ENCODE peak calls at places on chromosomes 1 and 21, in five cellular contexts. B, D, P, T and K are unnamed samples.

GRCh38 chr1:208238710-208239517 is 5.3 kb downstream of the PLXNA2 start:
- DNase-seq in B (peak; percentile 51), D (peak; percentile 80), P (peak; percentile 7), T (peak; percentile 57), K (peak; percentile 52)

GRCh38 chr1:116966791-116967190 is 34.8 kb upstream of the CD101 start:
- DNase-seq in B (no peak), D (no peak), P (no peak), T (no peak), K (no peak)

GRCh38 chr1:164651378-164651951 is 92.5 kb downstream of the PBX1 start:
- DNase-seq in B (no peak), D (peak; percentile 46), P (peak; percentile 19), T (peak; percentile 25), K (peak; percentile 60)

GRCh38 chr1:157170677-157171515 is 32.7 kb upstream of the ETV3 start:
- DNase-seq in B (peak; percentile 75), D (peak; percentile 42), P (peak; percentile 64), T (no peak), K (peak; percentile 86)

GRCh38 chr1:69540052-69540451 is 27.7 kb upstream of the LRRC7 start:
- DNase-seq in B (no peak), D (no peak), P (no peak), T (no peak), K (no peak)

GRCh38 chr1:63878914-63879313 is 105.1 kb downstream of the ROR1 start:
- DNase-seq in B (no peak), D (peak; percentile 77), P (no peak), T (peak; percentile 83), K (no peak)

GRCh38 chr1:181479137-181479745 is 4.1 kb upstream of the CACNA1E start:
- DNase-seq in B (peak; percentile 83), D (peak; percentile 76), P (peak; percentile 59), T (peak; percentile 71), K (peak; percentile 59)

GRCh38 chr1:30916296-30916695 is 7.7 kb upstream of the SDC3 start:
- DNase-seq in B (no peak), D (no peak), P (no peak), T (no peak), K (no peak)

GRCh38 chr1:175873290-175873689 is 129.9 kb upstream of the TNR start:
- DNase-seq in B (no peak), D (no peak), P (no peak), T (no peak), K (no peak)

GRCh38 chr1:56200446-56200845 is 378.9 kb downstream of the PLPP3 start:
- DNase-seq in B (peak; percentile 16), D (peak; percentile 84), P (no peak), T (peak; percentile 46), K (no peak)

GRCh38 chr1:230548357-230548756 is 93.9 kb upstream of the COG2 start:
- DNase-seq in B (no peak), D (no peak), P (no peak), T (no peak), K (no peak)

GRCh38 chr1:37482004-37482785 is 7.8 kb downstream of the ZC3H12A start:
- DNase-seq in B (no peak), D (no peak), P (no peak), T (no peak), K (no peak)

GRCh38 chr1:35112668-35113067 is 33.5 kb downstream of the ZMYM1 start:
- DNase-seq in B (no peak), D (peak; percentile 14), P (no peak), T (peak; percentile 5), K (no peak)

GRCh38 chr1:18534810-18535205 is 54.1 kb downstream of the KLHDC7A start:
- DNase-seq in B (no peak), D (no peak), P (no peak), T (no peak), K (no peak)

GRCh38 chr1:234125283-234125682 is 220.8 kb downstream of the SLC35F3 start:
- DNase-seq in B (peak; percentile 79), D (peak; percentile 1), P (no peak), T (peak; percentile 44), K (peak; percentile 54)

GRCh38 chr1:209808059-209808494 is 2.1 kb upstream of the IRF6 start:
- DNase-seq in B (peak; percentile 84), D (peak; percentile 98), P (no peak), T (peak; percentile 97), K (peak; percentile 78)

GRCh38 chr1:3886106-3886670 is 13.9 kb downstream of the C1orf174 start:
- DNase-seq in B (no peak), D (no peak), P (no peak), T (no peak), K (no peak)

GRCh38 chr1:116203192-116203723 is 92.1 kb downstream of the MAB21L3 start:
- DNase-seq in B (no peak), D (peak; percentile 34), P (no peak), T (no peak), K (no peak)

GRCh38 chr1:181630838-181631237 is 147.5 kb downstream of the CACNA1E start:
- DNase-seq in B (no peak), D (no peak), P (no peak), T (no peak), K (no peak)

GRCh38 chr1:154749078-154749760 is 120.9 kb downstream of the KCNN3 start:
- DNase-seq in B (no peak), D (peak; percentile 18), P (peak; percentile 59), T (peak; percentile 23), K (peak; percentile 68)

GRCh38 chr1:57411262-57411661 is 12.6 kb downstream of the DAB1 start:
- DNase-seq in B (no peak), D (no peak), P (no peak), T (peak; percentile 31), K (peak; percentile 55)

GRCh38 chr1:1399187-1399869 is at the start of gene CCNL2:
- DNase-seq in B (peak; percentile 99), D (peak; percentile 100), P (peak; percentile 94), T (peak; percentile 97), K (peak; percentile 98)
- TF ChIP-seq CTCF in B (peak; percentile 47), D (peak; percentile 51), P (no peak), T (peak; percentile 55), K (no peak)

DNA sequence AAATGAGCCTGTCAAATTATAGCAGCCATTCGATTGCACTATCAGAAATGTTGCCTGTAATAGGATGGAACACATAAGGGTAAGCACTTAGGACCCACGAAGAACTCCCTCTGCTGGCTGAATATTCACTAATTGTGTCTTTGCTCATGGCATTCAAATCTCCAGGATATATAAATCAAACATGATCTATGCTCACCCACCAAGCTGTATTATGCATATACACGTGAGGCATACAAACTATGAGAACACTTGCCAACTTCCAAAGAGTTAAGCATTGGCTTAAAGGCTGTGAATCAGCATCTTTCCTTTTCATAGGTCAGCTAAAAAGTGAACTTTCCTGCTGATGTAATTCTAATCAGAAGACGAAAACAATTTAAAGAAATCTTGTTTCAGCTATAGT is 34.5 kb downstream of the TMPRSS15 start:
- DNase-seq in B (peak; percentile 45), D (no peak), P (no peak), T (no peak), K (no peak)
- TF ChIP-seq CTCF in B (no peak), D (no peak), P (no peak), T (no peak), K (no peak)

GRCh38 chr1:170927955-170928850 is 7.1 kb upstream of the MROH9 start:
- DNase-seq in B (no peak), D (peak; percentile 30), P (no peak), T (no peak), K (no peak)
- TF ChIP-seq CTCF in B (no peak), D (no peak), P (no peak), T (no peak), K (no peak)

GRCh38 chr1:201636065-201636464 is 97.1 kb downstream of the NAV1 start:
- DNase-seq in B (peak; percentile 73), D (no peak), P (no peak), T (no peak), K (no peak)

GRCh38 chr1:201634261-201634660 is 95.3 kb downstream of the NAV1 start:
- DNase-seq in B (no peak), D (peak; percentile 80), P (no peak), T (peak; percentile 78), K (no peak)

GRCh38 chr1:201632364-201632952 is 93.5 kb downstream of the NAV1 start:
- DNase-seq in B (no peak), D (no peak), P (no peak), T (no peak), K (no peak)

GRCh38 chr1:201633297-201633696 is 94.4 kb downstream of the NAV1 start:
- DNase-seq in B (no peak), D (no peak), P (no peak), T (no peak), K (no peak)

GRCh38 chr1:201633811-201634210 is 94.9 kb downstream of the NAV1 start:
- DNase-seq in B (no peak), D (no peak), P (no peak), T (peak; percentile 44), K (no peak)
- TF ChIP-seq CTCF in B (no peak), D (no peak), P (no peak), T (no peak), K (no peak)

DNA sequence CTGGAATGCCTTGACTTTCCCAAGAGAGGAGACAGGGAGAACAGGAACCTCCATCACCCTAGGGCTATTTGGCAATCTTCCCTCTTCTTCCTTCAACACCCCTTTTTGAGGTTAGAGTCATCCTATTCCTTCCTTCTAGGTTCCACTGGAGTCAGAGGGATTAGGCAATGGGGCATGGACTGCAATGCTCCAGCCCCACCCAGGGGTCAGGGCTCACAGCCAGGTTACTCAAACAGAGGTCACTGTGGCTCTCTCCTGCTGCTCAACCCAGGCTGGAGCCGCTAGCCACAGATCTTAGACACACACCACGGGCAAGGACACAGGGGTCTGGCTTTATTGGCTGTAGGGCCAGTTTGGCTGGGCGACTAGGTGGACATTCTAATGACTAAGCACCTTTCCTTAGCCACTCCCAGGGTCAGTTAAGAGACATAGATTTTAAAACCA is 145.5 kb upstream of the NRIP1 start:
- DNase-seq in B (no peak), D (peak; percentile 83), P (no peak), T (no peak), K (peak; percentile 27)
- TF ChIP-seq CTCF in B (no peak), D (no peak), P (no peak), T (no peak), K (no peak)

GRCh38 chr1:91406773-91407389 is 2.2 kb upstream of the HFM1 start:
- DNase-seq in B (no peak), D (peak; percentile 32), P (no peak), T (no peak), K (peak; percentile 40)
- TF ChIP-seq CTCF in B (peak; percentile 33), D (peak; percentile 32), P (peak; percentile 34), T (peak; percentile 26), K (no peak)

GRCh38 chr1:14605945-14606344 is 7.5 kb downstream of the KAZN start:
- DNase-seq in B (no peak), D (no peak), P (no peak), T (no peak), K (no peak)

GRCh38 chr1:14608308-14608707 is 9.8 kb downstream of the KAZN start:
- DNase-seq in B (no peak), D (no peak), P (no peak), T (no peak), K (no peak)

GRCh38 chr1:14604414-14604813 is 5.9 kb downstream of the KAZN start:
- DNase-seq in B (no peak), D (no peak), P (no peak), T (no peak), K (no peak)

GRCh38 chr1:14607295-14607694 is 8.8 kb downstream of the KAZN start:
- DNase-seq in B (no peak), D (no peak), P (no peak), T (no peak), K (no peak)

GRCh38 chr1:14606632-14607031 is 8.1 kb downstream of the KAZN start:
- DNase-seq in B (peak; percentile 32), D (no peak), P (no peak), T (no peak), K (no peak)
- TF ChIP-seq CTCF in B (peak; percentile 12), D (no peak), P (no peak), T (no peak), K (no peak)

GRCh38 chr1:70893381-70893780 is 154.2 kb downstream of the PTGER3 start:
- DNase-seq in B (no peak), D (no peak), P (no peak), T (no peak), K (no peak)
- TF ChIP-seq CTCF in B (no peak), D (no peak), P (no peak), T (no peak), K (no peak)